ENCODE peak calls at places on chromosomes 6 and 20, in nine cellular contexts. H is SHP77; W is RWPE2; B is activated naive CD4-positive, alpha-beta T cell treated with Interleukin-2 at 50 U/mL for 16 hours; L is brain microvascular endothelial cell; Y is NCI-H774; I is RWPE1; K is neuronal stem cell; S is posterior cingulate gyrus. E is an unnamed sample.
A peak's percentile ranks its signal among the peaks of the same experiment; 100 is the strongest.

GRCh38 chr6:34247481-34248197 is 1.2 kb downstream of the SMIM29 start:
- DNase-seq in H (no peak), W (no peak), B (no peak), L (no peak), Y (no peak), I (no peak), K (no peak), S (peak; percentile 53), E (no peak)

GRCh38 chr20:38168791-38169589 is 3.9 kb upstream of the TGM2 start:
- DNase-seq in H (no peak), W (no peak), B (no peak), L (no peak), Y (no peak), I (peak; percentile 54), K (no peak), S (no peak), E (peak; percentile 76)

GRCh38 chr6:159762681-159763293 is 942 bp downstream of the ACAT2 start:
- DNase-seq in H (no peak), W (no peak), B (peak; percentile 24), L (no peak), Y (no peak), I (peak; percentile 14), K (no peak), S (no peak), E (no peak)

GRCh38 chr6:18343741-18344140 is 43.4 kb upstream of the RNF144B start:
- DNase-seq in H (no peak), W (no peak), B (no peak), L (peak; percentile 83), Y (no peak), I (peak; percentile 51), K (no peak), S (no peak), E (no peak)

GRCh38 chr6:148235446-148235845 is 107.2 kb upstream of the SASH1 start:
- DNase-seq in H (no peak), W (no peak), B (no peak), L (peak; percentile 44), Y (no peak), I (peak; percentile 92), K (no peak), S (no peak), E (no peak)

GRCh38 chr6:45892196-45892595 is 123.5 kb downstream of the CLIC5 start:
- DNase-seq in H (no peak), W (no peak), B (no peak), L (no peak), Y (no peak), I (no peak), K (no peak), S (no peak), E (no peak)

GRCh38 chr6:159220093-159220492 is 50.9 kb downstream of the FNDC1 start:
- DNase-seq in H (no peak), W (no peak), B (no peak), L (no peak), Y (no peak), I (no peak), K (no peak), S (no peak), E (no peak)

GRCh38 chr6:142378138-142378875 is 76.5 kb downstream of the ADGRG6 start:
- DNase-seq in H (no peak), W (no peak), B (no peak), L (peak; percentile 84), Y (no peak), I (peak; percentile 29), K (no peak), S (no peak), E (no peak)

GRCh38 chr20:50610212-50610718 is 81.1 kb downstream of the RIPOR3 start:
- DNase-seq in H (no peak), W (no peak), B (no peak), L (no peak), Y (no peak), I (no peak), K (no peak), S (no peak), E (no peak)

GRCh38 chr6:140011537-140011936 is 637.1 kb upstream of the CITED2 start:
- DNase-seq in H (no peak), W (no peak), B (no peak), L (no peak), Y (no peak), I (no peak), K (no peak), S (no peak), E (no peak)

GRCh38 chr6:140572129-140572528 is 1197.7 kb upstream of the CITED2 start:
- DNase-seq in H (no peak), W (no peak), B (no peak), L (peak; percentile 67), Y (no peak), I (peak; percentile 31), K (no peak), S (no peak), E (no peak)

GRCh38 chr6:169251371-169251802 is 2.3 kb downstream of the THBS2 start:
- DNase-seq in H (no peak), W (no peak), B (no peak), L (no peak), Y (no peak), I (no peak), K (no peak), S (no peak), E (no peak)

GRCh38 chr20:61798632-61799031 is 267.0 kb downstream of the TAF4 start:
- DNase-seq in H (no peak), W (no peak), B (no peak), L (no peak), Y (no peak), I (no peak), K (no peak), S (peak; percentile 61), E (no peak)

GRCh38 chr6:6586671-6587526 is 1.6 kb upstream of the LY86 start:
- DNase-seq in H (no peak), W (no peak), B (no peak), L (no peak), Y (no peak), I (no peak), K (no peak), S (no peak), E (no peak)

GRCh38 chr20:7452890-7453289 is 487.4 kb downstream of the HAO1 start:
- DNase-seq in H (no peak), W (no peak), B (no peak), L (no peak), Y (no peak), I (no peak), K (no peak), S (no peak), E (no peak)

GRCh38 chr6:164185342-164185920 is 770.9 kb downstream of the QKI start:
- DNase-seq in H (no peak), W (no peak), B (no peak), L (no peak), Y (no peak), I (no peak), K (no peak), S (no peak), E (no peak)

GRCh38 chr6:160891690-160892089 is 99.9 kb upstream of the MAP3K4 start:
- DNase-seq in H (no peak), W (no peak), B (no peak), L (no peak), Y (no peak), I (no peak), K (no peak), S (no peak), E (no peak)

GRCh38 chr6:106446287-106446885 is 85.9 kb downstream of the CRYBG1 start:
- DNase-seq in H (no peak), W (no peak), B (no peak), L (no peak), Y (peak; percentile 77), I (peak; percentile 30), K (no peak), S (no peak), E (no peak)

GRCh38 chr6:6256881-6257280 is 63.6 kb downstream of the F13A1 start:
- DNase-seq in H (no peak), W (no peak), B (no peak), L (no peak), Y (no peak), I (no peak), K (peak; percentile 54), S (no peak), E (no peak)

GRCh38 chr6:43738877-43739641 is 31.0 kb upstream of the VEGFA start:
- DNase-seq in H (no peak), W (peak; percentile 45), B (no peak), L (no peak), Y (no peak), I (peak; percentile 43), K (no peak), S (no peak), E (peak; percentile 23)

GRCh38 chr6:116008470-116009229 is 52.0 kb downstream of the FRK start:
- DNase-seq in H (peak; percentile 51), W (no peak), B (no peak), L (peak; percentile 31), Y (peak; percentile 53), I (no peak), K (no peak), S (no peak), E (no peak)

GRCh38 chr6:157763129-157763893 is 59.7 kb upstream of the SNX9 start:
- DNase-seq in H (peak; percentile 59), W (peak; percentile 99), B (no peak), L (peak; percentile 72), Y (peak; percentile 95), I (peak; percentile 97), K (no peak), S (no peak), E (peak; percentile 93)

GRCh38 chr20:24109008-24109407 is 120.4 kb upstream of the GGTLC1 start:
- DNase-seq in H (no peak), W (no peak), B (peak; percentile 41), L (no peak), Y (no peak), I (no peak), K (no peak), S (no peak), E (no peak)

GRCh38 chr20:23282111-23282510 is 68.5 kb upstream of the NXT1 start:
- DNase-seq in H (no peak), W (no peak), B (no peak), L (no peak), Y (no peak), I (no peak), K (no peak), S (no peak), E (no peak)

GRCh38 chr6:54617730-54618129 is 228.8 kb upstream of the FAM83B start:
- DNase-seq in H (no peak), W (no peak), B (no peak), L (peak; percentile 12), Y (no peak), I (peak; percentile 5), K (no peak), S (no peak), E (no peak)

GRCh38 chr20:59764037-59764436 is 159.7 kb downstream of the PHACTR3 start:
- DNase-seq in H (no peak), W (no peak), B (no peak), L (no peak), Y (no peak), I (no peak), K (no peak), S (no peak), E (no peak)

GRCh38 chr6:148464319-148465010 is 121.8 kb downstream of the SASH1 start:
- DNase-seq in H (peak; percentile 42), W (no peak), B (peak; percentile 62), L (peak; percentile 75), Y (peak; percentile 60), I (peak; percentile 59), K (peak; percentile 53), S (peak; percentile 86), E (no peak)

GRCh38 chr6:15950962-15951569 is 177.8 kb upstream of the MYLIP start:
- DNase-seq in H (no peak), W (no peak), B (no peak), L (no peak), Y (no peak), I (no peak), K (no peak), S (no peak), E (no peak)

GRCh38 chr6:127886603-127887002 is 14.3 kb downstream of the THEMIS start:
- DNase-seq in H (no peak), W (no peak), B (no peak), L (no peak), Y (no peak), I (no peak), K (no peak), S (no peak), E (no peak)

GRCh38 chr6:110689275-110689935 is 125.9 kb downstream of the CDK19 start:
- DNase-seq in H (peak; percentile 12), W (no peak), B (no peak), L (no peak), Y (peak; percentile 13), I (no peak), K (no peak), S (no peak), E (no peak)

GRCh38 chr6:129929433-129929832 is 68.3 kb upstream of the TMEM244 start:
- DNase-seq in H (no peak), W (no peak), B (no peak), L (peak; percentile 73), Y (no peak), I (peak; percentile 25), K (no peak), S (peak; percentile 71), E (no peak)